ENCODE peak calls at places on chromosomes 16 and 17, in eight cellular contexts. H, T, U, Z, O, Y, N and S are unnamed samples.

GRCh38 chr17:17298108-17298507 is 5.1 kb upstream of the NT5M start:
- DNase-seq in H (no peak), T (peak; percentile 58), U (no peak), Z (no peak), O (no peak), Y (no peak), N (no peak), S (no peak)

GRCh38 chr17:78053777-78054468 is 74.6 kb downstream of the TMC6 start:
- DNase-seq in H (no peak), T (no peak), U (no peak), Z (no peak), O (no peak), Y (no peak), N (no peak), S (no peak)

GRCh38 chr17:15157051-15157450 is 108.1 kb downstream of the PMP22 start:
- DNase-seq in H (no peak), T (peak; percentile 44), U (no peak), Z (no peak), O (no peak), Y (no peak), N (no peak), S (no peak)

GRCh38 chr17:21676281-21677111 is 15.8 kb upstream of the KCNJ18 start:
- DNase-seq in H (no peak), T (no peak), U (peak; percentile 8), Z (no peak), O (no peak), Y (peak; percentile 22), N (peak; percentile 65), S (no peak)

GRCh38 chr17:16486373-16487250 is 5.4 kb downstream of the LRRC75A start:
- DNase-seq in H (peak; percentile 81), T (peak; percentile 44), U (peak; percentile 65), Z (peak; percentile 96), O (peak; percentile 97), Y (peak; percentile 92), N (peak; percentile 95), S (peak; percentile 100)

GRCh38 chr17:7034955-7035590 is 742 bp upstream of the SLC16A13 start:
- DNase-seq in H (peak; percentile 50), T (no peak), U (no peak), Z (no peak), O (no peak), Y (no peak), N (no peak), S (no peak)

GRCh38 chr17:78013683-78014467 is 55.4 kb downstream of the TNRC6C start:
- DNase-seq in H (peak; percentile 35), T (peak; percentile 77), U (peak; percentile 50), Z (peak; percentile 48), O (peak; percentile 40), Y (peak; percentile 62), N (peak; percentile 72), S (peak; percentile 62)

GRCh38 chr17:1203111-1203966 is 23.6 kb upstream of the ABR start:
- DNase-seq in H (peak; percentile 63), T (peak; percentile 51), U (peak; percentile 64), Z (peak; percentile 61), O (peak; percentile 68), Y (peak; percentile 37), N (peak; percentile 90), S (no peak)

GRCh38 chr17:78958556-78959191 is 21.0 kb downstream of the LGALS3BP start:
- DNase-seq in H (no peak), T (no peak), U (no peak), Z (peak; percentile 32), O (peak; percentile 71), Y (no peak), N (no peak), S (no peak)

GRCh38 chr16:1613728-1614225 is 1.6 kb downstream of the CRAMP1 start:
- DNase-seq in H (no peak), T (no peak), U (peak; percentile 27), Z (peak; percentile 24), O (peak; percentile 30), Y (peak; percentile 10), N (no peak), S (peak; percentile 13)

GRCh38 chr17:50538549-50539410 is 6.2 kb downstream of the EPN3 start:
- DNase-seq in H (no peak), T (no peak), U (no peak), Z (peak; percentile 47), O (no peak), Y (no peak), N (no peak), S (no peak)

GRCh38 chr17:45246861-45247428 is 14.9 kb downstream of the SPATA32 start:
- DNase-seq in H (no peak), T (peak; percentile 14), U (no peak), Z (no peak), O (no peak), Y (no peak), N (no peak), S (peak; percentile 32)

GRCh38 chr17:36629970-36630369 is 28.6 kb downstream of the MRM1 start:
- DNase-seq in H (no peak), T (no peak), U (no peak), Z (no peak), O (no peak), Y (no peak), N (no peak), S (no peak)

GRCh38 chr17:6641374-6641818 is 536 bp downstream of the TXNDC17 start:
- DNase-seq in H (no peak), T (no peak), U (no peak), Z (no peak), O (no peak), Y (no peak), N (no peak), S (no peak)

GRCh38 chr16:30615358-30616076 is 5.3 kb upstream of the ZNF689 start:
- DNase-seq in H (peak; percentile 19), T (peak; percentile 8), U (no peak), Z (peak; percentile 82), O (peak; percentile 79), Y (peak; percentile 54), N (no peak), S (no peak)

GRCh38 chr17:61397086-61397842 is 2.4 kb upstream of the TBX2 start:
- DNase-seq in H (no peak), T (peak; percentile 72), U (no peak), Z (no peak), O (no peak), Y (no peak), N (no peak), S (no peak)

GRCh38 chr17:61394630-61395408 is 4.8 kb upstream of the TBX2 start:
- DNase-seq in H (no peak), T (peak; percentile 22), U (no peak), Z (no peak), O (no peak), Y (no peak), N (no peak), S (no peak)

GRCh38 chr17:61396586-61397085 is 3.0 kb upstream of the TBX2 start:
- DNase-seq in H (no peak), T (peak; percentile 35), U (no peak), Z (no peak), O (no peak), Y (no peak), N (no peak), S (no peak)

GRCh38 chr17:61395409-61395982 is 4.1 kb upstream of the TBX2 start:
- DNase-seq in H (no peak), T (no peak), U (no peak), Z (no peak), O (no peak), Y (no peak), N (no peak), S (no peak)

GRCh38 chr17:61395983-61396585 is 3.6 kb upstream of the TBX2 start:
- DNase-seq in H (no peak), T (peak; percentile 52), U (no peak), Z (no peak), O (no peak), Y (no peak), N (no peak), S (no peak)
- H3K4me1 ChIP-seq in H (peaks cover 31% of the 10 kb centered on the region), T (peaks cover 26% of the 10 kb centered on the region), U (no peaks in the 10 kb centered on the region), Z (peaks cover 43% of the 10 kb centered on the region), O (peaks cover 49% of the 10 kb centered on the region), Y (peaks cover 12% of the 10 kb centered on the region), N (no peaks in the 10 kb centered on the region), S (peaks cover 32% of the 10 kb centered on the region)

DNA sequence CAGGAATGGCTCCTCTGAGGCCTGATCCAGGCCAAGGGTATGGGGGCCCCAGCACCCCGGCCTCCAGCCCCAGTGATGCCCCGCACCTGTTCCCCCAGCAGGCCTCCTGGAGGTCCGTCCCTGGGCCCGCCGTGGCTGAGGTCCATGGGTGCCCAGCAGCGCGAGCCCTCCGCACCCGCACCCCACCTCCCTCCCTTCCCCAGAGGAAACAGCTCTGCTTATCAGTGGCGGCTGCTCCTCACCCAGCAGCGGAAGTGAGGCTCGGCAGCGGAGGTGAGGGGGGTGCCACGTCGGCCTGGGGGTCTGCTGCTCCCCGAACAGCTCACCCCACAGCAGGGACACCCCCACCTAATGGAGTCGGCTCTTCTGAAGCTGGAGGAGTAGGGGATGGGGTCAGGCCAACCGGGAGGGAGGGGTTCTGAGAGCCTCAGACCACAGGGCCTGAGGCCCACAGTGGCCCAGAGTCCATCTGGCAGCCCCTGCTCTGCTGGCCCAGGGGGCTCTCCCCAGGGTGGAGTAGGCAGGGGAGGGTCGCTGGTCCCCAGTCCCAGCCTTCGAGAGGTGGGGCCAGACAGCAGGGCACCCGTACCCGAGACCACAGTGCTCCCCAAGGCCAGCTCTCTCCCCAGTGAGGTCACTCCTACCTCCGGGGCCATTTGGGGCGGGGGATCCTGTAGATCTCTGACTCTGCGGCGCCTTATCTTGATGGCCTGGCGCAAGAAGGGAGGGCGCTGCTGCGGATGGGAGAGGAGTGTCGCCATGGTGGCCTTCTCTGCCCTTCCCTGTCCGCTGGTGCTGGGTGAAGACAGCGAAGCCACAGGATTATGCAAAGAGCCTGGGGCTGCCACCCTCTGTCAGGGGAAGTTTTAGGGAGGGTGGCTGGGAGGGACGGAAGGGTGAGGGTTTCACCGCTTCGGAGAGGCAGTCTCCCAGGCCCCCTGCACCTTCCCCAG is at the start of gene UNC13D:
- DNase-seq in H (no peak), T (no peak), U (no peak), Z (peak; percentile 55), O (peak; percentile 58), Y (no peak), N (peak; percentile 66), S (peak; percentile 31)
- H3K4me3 ChIP-seq in H (peak within 1 kb of the TSS; percentile 32), T (no peak within 1 kb of the TSS), U (no peak within 1 kb of the TSS), Z (peak within 1 kb of the TSS; percentile 28), O (peak within 1 kb of the TSS; percentile 39), Y (peak within 1 kb of the TSS; percentile 3), N (peak within 1 kb of the TSS; percentile 38), S (no peak within 1 kb of the TSS)

DNA sequence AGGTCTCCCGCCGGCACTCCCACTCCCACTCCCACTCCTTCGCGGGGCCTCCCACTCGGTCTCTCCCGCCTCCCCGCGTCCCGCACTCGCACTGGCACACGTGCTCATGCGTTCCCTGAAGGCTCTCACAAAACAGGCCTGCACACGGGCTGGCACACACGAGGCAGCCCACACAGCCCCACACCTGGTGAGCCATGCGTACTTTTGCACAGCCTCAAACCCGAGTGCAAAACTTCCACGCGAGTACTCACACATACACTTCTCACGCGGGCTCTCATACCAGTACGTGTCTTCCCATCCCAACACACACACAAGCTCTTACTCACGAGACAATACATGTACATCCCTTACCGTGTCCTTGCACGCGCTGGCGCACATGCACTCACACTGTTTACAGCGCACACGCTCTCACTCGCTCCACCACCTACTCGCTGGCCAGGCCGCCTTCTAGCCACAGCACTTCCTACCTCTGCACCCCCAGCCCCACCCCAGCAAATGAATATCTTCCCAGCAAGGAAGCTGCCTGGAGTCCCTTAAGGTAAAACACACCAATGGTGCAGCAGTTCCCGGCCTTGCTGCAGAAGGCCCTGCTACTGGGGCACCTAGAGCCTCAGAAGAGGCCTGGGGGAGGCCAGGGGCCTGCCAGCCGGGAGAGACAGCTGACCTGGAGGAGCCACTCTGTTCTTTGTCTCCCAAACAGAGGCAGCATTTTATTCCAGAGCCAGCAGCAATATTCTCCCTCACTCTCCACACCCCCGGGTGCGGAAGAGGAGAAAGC is 533 bp upstream of the KIFC3 start:
- DNase-seq in H (no peak), T (peak; percentile 54), U (no peak), Z (no peak), O (peak; percentile 37), Y (no peak), N (no peak), S (peak; percentile 57)
- TF ChIP-seq POLR2A in H (no peak), T (no peak), U (no peak), Z (no peak), O (no peak), Y (no peak), N (no peak), S (peak; percentile 9)

GRCh38 chr16:85392756-85393673 is 220.1 kb upstream of the GSE1 start:
- DNase-seq in H (no peak), T (no peak), U (no peak), Z (no peak), O (no peak), Y (no peak), N (peak; percentile 63), S (no peak)
- H3K4me1 ChIP-seq in H (peaks cover 35% of the 10 kb centered on the region), T (peaks cover 38% of the 10 kb centered on the region), U (no peaks in the 10 kb centered on the region), Z (peaks cover 53% of the 10 kb centered on the region), O (peaks cover 52% of the 10 kb centered on the region), Y (peaks cover 8% of the 10 kb centered on the region), N (no peaks in the 10 kb centered on the region), S (peaks cover 29% of the 10 kb centered on the region)